ENCODE peak calls at places on chromosomes 13 and 19, in eight cellular contexts. L is adrenal gland, E is tibial nerve, J is uterus, Y is right lobe of liver, U is lower leg skin, F is esophagus squamous epithelium, A is breast epithelium. G is an unnamed sample.

GRCh38 chr13:46385946-46386345 is 1.1 kb downstream of the RUBCNL start:
- DNase-seq in L (no peak), E (no peak), J (no peak), Y (no peak), U (no peak), F (no peak), A (no peak), G (no peak)

GRCh38 chr13:28754698-28755545 is 36.2 kb upstream of the SLC46A3 start:
- DNase-seq in L (peak), E (peak), J (no peak), Y (peak), U (no peak), F (no peak), A (no peak), G (peak)

GRCh38 chr19:14114854-14115253 is 2.7 kb downstream of the PRKACA start:
- DNase-seq in L (peak), E (no peak), J (no peak), Y (peak), U (no peak), F (no peak), A (no peak), G (peak)

GRCh38 chr13:110363009-110363408 is 55.9 kb downstream of the COL4A2 start:
- DNase-seq in L (no peak), E (no peak), J (peak), Y (no peak), U (no peak), F (no peak), A (no peak), G (no peak)

GRCh38 chr19:45306040-45306439 is 16.6 kb downstream of the CKM start:
- DNase-seq in L (no peak), E (no peak), J (no peak), Y (no peak), U (no peak), F (no peak), A (no peak), G (no peak)

GRCh38 chr13:21657538-21657937 is 13.3 kb upstream of the FGF9 start:
- DNase-seq in L (no peak), E (no peak), J (no peak), Y (no peak), U (no peak), F (no peak), A (no peak), G (peak)

GRCh38 chr19:29583196-29584006 is 22.7 kb upstream of the POP4 start:
- DNase-seq in L (no peak), E (no peak), J (no peak), Y (no peak), U (no peak), F (no peak), A (no peak), G (no peak)

GRCh38 chr13:51821666-51822065 is 17.7 kb upstream of the DHRS12 start:
- DNase-seq in L (no peak), E (no peak), J (no peak), Y (no peak), U (no peak), F (no peak), A (no peak), G (no peak)

GRCh38 chr19:2631213-2631821 is 71.2 kb downstream of the GNG7 start:
- DNase-seq in L (peak), E (no peak), J (no peak), Y (no peak), U (no peak), F (no peak), A (no peak), G (peak)

GRCh38 chr19:10230904-10231623 is at the start of gene S1PR2:
- DNase-seq in L (peak), E (peak), J (peak), Y (peak), U (peak), F (no peak), A (peak), G (peak)
- TF ChIP-seq POLR2A in L (peak), E (peak), J (no peak), Y (peak), U (no peak), F (no peak), A (no peak), G (no peak)

DNA sequence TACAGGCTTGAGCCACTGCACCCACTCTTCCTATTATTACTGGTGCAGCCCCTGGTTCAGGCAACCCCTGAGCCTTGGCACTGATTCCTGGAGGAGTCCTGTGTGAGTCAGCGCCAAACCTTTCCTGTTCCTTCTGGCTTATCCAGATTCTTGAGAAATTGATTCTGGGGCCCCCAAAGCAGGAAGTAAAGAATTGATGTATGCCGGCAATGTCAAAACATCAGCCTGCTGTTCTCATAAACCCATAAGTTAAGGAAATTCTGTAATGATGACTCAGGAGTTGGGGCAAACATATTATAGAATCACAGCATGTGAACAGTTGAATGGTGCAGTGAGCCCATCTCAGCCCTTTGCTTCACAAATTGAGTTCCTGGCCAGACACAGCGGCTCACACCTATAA is 1.4 kb upstream of the OR7G3 start:
- DNase-seq in L (no peak), E (no peak), J (no peak), Y (no peak), U (no peak), F (no peak), A (no peak), G (no peak)
- TF ChIP-seq POLR2A in L (no peak), E (no peak), J (no peak), Y (no peak), U (no peak), F (no peak), A (no peak), G (no peak)

GRCh38 chr19:18340237-18340989 is at the start of gene PGPEP1:
- DNase-seq in L (peak), E (peak), J (peak), Y (peak), U (no peak), F (no peak), A (no peak), G (peak)
- TF ChIP-seq POLR2A in L (peak), E (no peak), J (peak), Y (peak), U (no peak), F (peak), A (no peak), G (peak)

DNA sequence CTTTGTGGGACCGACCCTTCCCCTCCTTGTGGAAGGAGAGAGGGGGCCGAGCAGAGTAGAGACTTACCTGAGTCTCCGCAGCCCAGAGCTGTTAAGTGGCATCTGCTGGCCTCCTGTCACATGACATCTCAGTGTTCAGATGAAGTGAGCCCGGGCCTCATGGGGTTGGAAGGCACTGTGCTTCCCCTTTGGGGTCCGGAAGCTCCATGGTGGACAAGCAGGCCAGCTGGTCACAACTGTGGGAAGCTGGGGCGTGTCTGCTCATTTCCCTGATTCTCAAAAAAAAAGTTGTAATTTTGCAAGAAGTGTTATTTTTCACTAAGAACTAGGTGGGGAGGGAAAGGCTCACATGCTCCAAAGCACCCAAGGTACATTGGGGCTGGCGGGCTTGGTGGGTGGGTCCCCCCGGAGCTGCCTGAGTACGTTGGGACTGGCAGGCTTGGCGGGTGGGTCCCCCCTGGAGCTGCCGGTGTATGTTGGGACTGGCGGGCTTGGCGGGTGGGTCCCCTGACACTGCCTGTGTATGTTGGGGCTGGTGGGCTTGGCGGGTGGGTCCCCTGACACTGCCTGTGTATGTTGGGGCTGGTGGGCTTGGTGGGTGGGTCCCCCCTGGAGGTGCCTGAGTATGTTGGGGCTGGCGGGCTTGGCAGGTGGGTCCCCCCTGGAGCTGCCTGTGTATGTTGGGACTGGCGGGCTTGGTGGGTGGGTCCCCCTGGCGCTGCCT is 18.2 kb upstream of the DCUN1D2 start:
- DNase-seq in L (no peak), E (no peak), J (no peak), Y (peak), U (peak), F (no peak), A (no peak), G (no peak)
- TF ChIP-seq POLR2A in L (no peak), E (no peak), J (no peak), Y (no peak), U (no peak), F (no peak), A (no peak), G (no peak)

GRCh38 chr13:30463820-30464495 is 1.8 kb downstream of the HMGB1 start:
- DNase-seq in L (peak), E (peak), J (no peak), Y (peak), U (peak), F (peak), A (peak), G (peak)
- TF ChIP-seq POLR2A in L (no peak), E (no peak), J (peak), Y (no peak), U (no peak), F (no peak), A (no peak), G (no peak)

GRCh38 chr13:60120617-60121016 is 43.1 kb downstream of the DIAPH3 start:
- DNase-seq in L (no peak), E (no peak), J (no peak), Y (no peak), U (no peak), F (no peak), A (no peak), G (no peak)

GRCh38 chr13:60121288-60121687 is 42.4 kb downstream of the DIAPH3 start:
- DNase-seq in L (no peak), E (no peak), J (no peak), Y (no peak), U (no peak), F (no peak), A (no peak), G (no peak)
- TF ChIP-seq POLR2A in L (no peak), E (no peak), J (no peak), Y (no peak), U (no peak), F (no peak), A (no peak), G (no peak)

GRCh38 chr13:40171566-40171965 is 494.9 kb downstream of the FOXO1 start:
- DNase-seq in L (no peak), E (no peak), J (no peak), Y (no peak), U (no peak), F (no peak), A (no peak), G (no peak)

GRCh38 chr13:40170982-40171381 is 495.5 kb downstream of the FOXO1 start:
- DNase-seq in L (no peak), E (no peak), J (no peak), Y (no peak), U (no peak), F (no peak), A (no peak), G (no peak)

GRCh38 chr13:40170091-40170490 is 496.4 kb downstream of the FOXO1 start:
- DNase-seq in L (no peak), E (no peak), J (no peak), Y (no peak), U (no peak), F (no peak), A (no peak), G (no peak)

GRCh38 chr13:40172878-40173277 is 493.6 kb downstream of the FOXO1 start:
- DNase-seq in L (no peak), E (no peak), J (no peak), Y (no peak), U (no peak), F (no peak), A (no peak), G (no peak)

GRCh38 chr13:40172149-40172591 is 494.3 kb downstream of the FOXO1 start:
- DNase-seq in L (no peak), E (no peak), J (no peak), Y (no peak), U (peak), F (no peak), A (peak), G (no peak)
- TF ChIP-seq POLR2A in L (no peak), E (no peak), J (no peak), Y (no peak), U (no peak), F (no peak), A (no peak), G (no peak)

G was measured in erythroblast.